ENCODE peak calls at places on chromosome X, in ten cellular contexts. One of them, this sample, is unnamed.

GRCh38 chrX:131633285-131633917 is 89.5 kb downstream of the OR13H1 start:
- DNase-seq in GM23248: peak
- DNase-seq in adipocyte: peak
- DNase-seq in osteocyte: peak
- DNase-seq in Caki2: peak
- DNase-seq in activated CD4-positive, alpha-beta T cell treated with anti-CD3 and anti-CD28 coated beads, Interleukin-2, amount 50 U/mL, for 4 hours: peak
- DNase-seq in nucleus accumbens: peak
- DNase-seq in Caco-2: peak
- DNase-seq in T follicular helper cell: peak
- DNase-seq in GM04503: peak
- DNase-seq in this sample: peak

GRCh38 chrX:3713225-3713936 is at the start of gene PRKX:
- DNase-seq in GM04503: no peak
- DNase-seq in activated CD4-positive, alpha-beta T cell treated with anti-CD3 and anti-CD28 coated beads, Interleukin-2, amount 50 U/mL, for 4 hours: peak
- DNase-seq in adipocyte: peak
- DNase-seq in nucleus accumbens: no peak
- DNase-seq in T follicular helper cell: peak
- DNase-seq in osteocyte: peak
- DNase-seq in GM23248: peak
- DNase-seq in Caco-2: peak
- DNase-seq in Caki2: peak
- DNase-seq in this sample: peak

GRCh38 chrX:46573896-46574336 is 351 bp downstream of the CHST7 start:
- DNase-seq in osteocyte: no peak
- DNase-seq in nucleus accumbens: peak
- DNase-seq in Caco-2: peak
- DNase-seq in T follicular helper cell: peak
- DNase-seq in GM23248: peak
- DNase-seq in activated CD4-positive, alpha-beta T cell treated with anti-CD3 and anti-CD28 coated beads, Interleukin-2, amount 50 U/mL, for 4 hours: peak
- DNase-seq in adipocyte: peak
- DNase-seq in GM04503: no peak
- DNase-seq in Caki2: peak
- DNase-seq in this sample: no peak

GRCh38 chrX:53282313-53282712 is 929 bp upstream of the IQSEC2 start:
- DNase-seq in Caki2: no peak
- DNase-seq in nucleus accumbens: no peak
- DNase-seq in GM23248: no peak
- DNase-seq in Caco-2: no peak
- DNase-seq in osteocyte: no peak
- DNase-seq in T follicular helper cell: no peak
- DNase-seq in GM04503: no peak
- DNase-seq in adipocyte: peak
- DNase-seq in activated CD4-positive, alpha-beta T cell treated with anti-CD3 and anti-CD28 coated beads, Interleukin-2, amount 50 U/mL, for 4 hours: no peak
- DNase-seq in this sample: no peak

GRCh38 chrX:11386001-11386523 is 92.8 kb downstream of the AMELX start:
- DNase-seq in Caco-2: peak
- DNase-seq in activated CD4-positive, alpha-beta T cell treated with anti-CD3 and anti-CD28 coated beads, Interleukin-2, amount 50 U/mL, for 4 hours: no peak
- DNase-seq in GM04503: peak
- DNase-seq in nucleus accumbens: no peak
- DNase-seq in osteocyte: no peak
- DNase-seq in GM23248: peak
- DNase-seq in Caki2: no peak
- DNase-seq in T follicular helper cell: no peak
- DNase-seq in adipocyte: peak
- DNase-seq in this sample: no peak

GRCh38 chrX:42524374-42524773 is 253.6 kb downstream of the PPP1R2C start:
- DNase-seq in nucleus accumbens: no peak
- DNase-seq in adipocyte: peak
- DNase-seq in osteocyte: no peak
- DNase-seq in GM23248: peak
- DNase-seq in GM04503: peak
- DNase-seq in Caco-2: no peak
- DNase-seq in Caki2: peak
- DNase-seq in activated CD4-positive, alpha-beta T cell treated with anti-CD3 and anti-CD28 coated beads, Interleukin-2, amount 50 U/mL, for 4 hours: no peak
- DNase-seq in T follicular helper cell: no peak
- DNase-seq in this sample: no peak

GRCh38 chrX:49029876-49030275 is 13.3 kb downstream of the TFE3 start:
- DNase-seq in Caco-2: peak
- DNase-seq in adipocyte: no peak
- DNase-seq in osteocyte: no peak
- DNase-seq in Caki2: peak
- DNase-seq in T follicular helper cell: no peak
- DNase-seq in activated CD4-positive, alpha-beta T cell treated with anti-CD3 and anti-CD28 coated beads, Interleukin-2, amount 50 U/mL, for 4 hours: no peak
- DNase-seq in nucleus accumbens: no peak
- DNase-seq in GM23248: no peak
- DNase-seq in GM04503: no peak
- DNase-seq in this sample: no peak

GRCh38 chrX:135973025-135973547 is 702 bp downstream of the MMGT1 start:
- DNase-seq in adipocyte: peak
- DNase-seq in GM04503: no peak
- DNase-seq in Caco-2: peak
- DNase-seq in GM23248: peak
- DNase-seq in Caki2: no peak
- DNase-seq in osteocyte: no peak
- DNase-seq in activated CD4-positive, alpha-beta T cell treated with anti-CD3 and anti-CD28 coated beads, Interleukin-2, amount 50 U/mL, for 4 hours: no peak
- DNase-seq in nucleus accumbens: no peak
- DNase-seq in T follicular helper cell: no peak
- DNase-seq in this sample: no peak

GRCh38 chrX:83508006-83508405 is at the start of gene POU3F4:
- DNase-seq in nucleus accumbens: peak
- DNase-seq in GM04503: no peak
- DNase-seq in Caco-2: no peak
- DNase-seq in T follicular helper cell: no peak
- DNase-seq in osteocyte: no peak
- DNase-seq in Caki2: no peak
- DNase-seq in adipocyte: no peak
- DNase-seq in activated CD4-positive, alpha-beta T cell treated with anti-CD3 and anti-CD28 coated beads, Interleukin-2, amount 50 U/mL, for 4 hours: no peak
- DNase-seq in GM23248: peak
- DNase-seq in this sample: peak

GRCh38 chrX:20267924-20268701 is 1.4 kb upstream of the RPS6KA3 start:
- DNase-seq in Caki2: no peak
- DNase-seq in osteocyte: no peak
- DNase-seq in nucleus accumbens: no peak
- DNase-seq in GM04503: no peak
- DNase-seq in Caco-2: peak
- DNase-seq in adipocyte: no peak
- DNase-seq in GM23248: no peak
- DNase-seq in T follicular helper cell: no peak
- DNase-seq in activated CD4-positive, alpha-beta T cell treated with anti-CD3 and anti-CD28 coated beads, Interleukin-2, amount 50 U/mL, for 4 hours: peak
- DNase-seq in this sample: no peak

GRCh38 chrX:74523224-74523623 is 91.2 kb downstream of the RLIM start:
- DNase-seq in Caco-2: no peak
- DNase-seq in adipocyte: peak
- DNase-seq in GM23248: no peak
- DNase-seq in GM04503: no peak
- DNase-seq in Caki2: no peak
- DNase-seq in T follicular helper cell: no peak
- DNase-seq in osteocyte: no peak
- DNase-seq in activated CD4-positive, alpha-beta T cell treated with anti-CD3 and anti-CD28 coated beads, Interleukin-2, amount 50 U/mL, for 4 hours: no peak
- DNase-seq in nucleus accumbens: no peak
- DNase-seq in this sample: no peak

GRCh38 chrX:134718329-134719317 is 60.4 kb upstream of the PLAC1 start:
- DNase-seq in activated CD4-positive, alpha-beta T cell treated with anti-CD3 and anti-CD28 coated beads, Interleukin-2, amount 50 U/mL, for 4 hours: no peak
- DNase-seq in GM04503: peak
- DNase-seq in T follicular helper cell: no peak
- DNase-seq in nucleus accumbens: no peak
- DNase-seq in Caco-2: peak
- DNase-seq in adipocyte: peak
- DNase-seq in Caki2: peak
- DNase-seq in osteocyte: no peak
- DNase-seq in GM23248: peak
- DNase-seq in this sample: no peak

GRCh38 chrX:150587585-150588503 is 19.4 kb downstream of the MTM1 start:
- DNase-seq in osteocyte: no peak
- DNase-seq in GM04503: no peak
- DNase-seq in GM23248: peak
- DNase-seq in adipocyte: peak
- DNase-seq in T follicular helper cell: peak
- DNase-seq in Caco-2: peak
- DNase-seq in activated CD4-positive, alpha-beta T cell treated with anti-CD3 and anti-CD28 coated beads, Interleukin-2, amount 50 U/mL, for 4 hours: peak
- DNase-seq in Caki2: no peak
- DNase-seq in nucleus accumbens: no peak
- DNase-seq in this sample: no peak

GRCh38 chrX:24341795-24342194 is 18.6 kb upstream of the SUPT20HL1 start:
- DNase-seq in Caco-2: no peak
- DNase-seq in GM23248: peak
- DNase-seq in T follicular helper cell: no peak
- DNase-seq in GM04503: peak
- DNase-seq in osteocyte: no peak
- DNase-seq in nucleus accumbens: no peak
- DNase-seq in adipocyte: peak
- DNase-seq in Caki2: no peak
- DNase-seq in activated CD4-positive, alpha-beta T cell treated with anti-CD3 and anti-CD28 coated beads, Interleukin-2, amount 50 U/mL, for 4 hours: no peak
- DNase-seq in this sample: no peak

This sample was measured in midbrain.